ENCODE peak calls at places on chromosome 3, in four cellular contexts. K is endothelial cell of umbilical vein, C is stomach, S is body of pancreas. Z is an unnamed sample.

GRCh38 chr3:36944641-36945270 is at the start of gene TRANK1:
- DNase-seq in K (peak; percentile 35), C (peak; percentile 56), S (peak; percentile 64), Z (peak; percentile 89)

GRCh38 chr3:126355777-126356372 is 1.3 kb downstream of the KLF15 start:
- DNase-seq in K (peak; percentile 90), C (peak; percentile 98), S (peak; percentile 99), Z (peak; percentile 82)

GRCh38 chr3:28317438-28318022 is 31.0 kb upstream of the ZCWPW2 start:
- DNase-seq in K (peak; percentile 47), C (no peak), S (peak; percentile 44), Z (no peak)

GRCh38 chr3:141115752-141116541 is 64.8 kb downstream of the SPSB4 start:
- DNase-seq in K (no peak), C (no peak), S (no peak), Z (no peak)

GRCh38 chr3:138752886-138753285 is 81.8 kb downstream of the PIK3CB start:
- DNase-seq in K (no peak), C (no peak), S (no peak), Z (no peak)

GRCh38 chr3:124927454-124928079 is 7.0 kb downstream of the MUC13 start:
- DNase-seq in K (no peak), C (no peak), S (no peak), Z (no peak)

GRCh38 chr3:141642215-141642614 is 95.9 kb upstream of the RNF7 start:
- DNase-seq in K (no peak), C (no peak), S (no peak), Z (no peak)

GRCh38 chr3:27165348-27165747 is 203.8 kb downstream of the NEK10 start:
- DNase-seq in K (no peak), C (no peak), S (no peak), Z (no peak)

GRCh38 chr3:183301937-183302580 is 49.0 kb downstream of the B3GNT5 start:
- DNase-seq in K (no peak), C (no peak), S (no peak), Z (no peak)

GRCh38 chr3:60076307-60076706 is 1026.5 kb upstream of the CFAP20DC start:
- DNase-seq in K (no peak), C (no peak), S (no peak), Z (no peak)

GRCh38 chr3:10228248-10228950 is 19.9 kb upstream of the TATDN2 start:
- DNase-seq in K (peak; percentile 96), C (no peak), S (peak; percentile 42), Z (no peak)

GRCh38 chr3:31064021-31064420 is 169.6 kb upstream of the GADL1 start:
- DNase-seq in K (no peak), C (no peak), S (no peak), Z (no peak)

GRCh38 chr3:39286771-39287170 is 6.9 kb upstream of the CX3CR1 start:
- DNase-seq in K (no peak), C (no peak), S (no peak), Z (no peak)

GRCh38 chr3:197197334-197197733 is 101.1 kb downstream of the DLG1 start:
- DNase-seq in K (no peak), C (no peak), S (no peak), Z (no peak)

GRCh38 chr3:139764936-139765335 is 87.2 kb upstream of the NMNAT3 start:
- DNase-seq in K (no peak), C (no peak), S (no peak), Z (no peak)

GRCh38 chr3:106829206-106829605 is 548.0 kb upstream of the CCDC54 start:
- DNase-seq in K (no peak), C (no peak), S (no peak), Z (no peak)

GRCh38 chr3:103385991-103386390 is 951.2 kb downstream of the ZPLD1 start:
- DNase-seq in K (no peak), C (no peak), S (no peak), Z (no peak)

GRCh38 chr3:192928720-192929119 is 11.1 kb upstream of the MB21D2 start:
- DNase-seq in K (no peak), C (no peak), S (peak; percentile 13), Z (no peak)

DNA sequence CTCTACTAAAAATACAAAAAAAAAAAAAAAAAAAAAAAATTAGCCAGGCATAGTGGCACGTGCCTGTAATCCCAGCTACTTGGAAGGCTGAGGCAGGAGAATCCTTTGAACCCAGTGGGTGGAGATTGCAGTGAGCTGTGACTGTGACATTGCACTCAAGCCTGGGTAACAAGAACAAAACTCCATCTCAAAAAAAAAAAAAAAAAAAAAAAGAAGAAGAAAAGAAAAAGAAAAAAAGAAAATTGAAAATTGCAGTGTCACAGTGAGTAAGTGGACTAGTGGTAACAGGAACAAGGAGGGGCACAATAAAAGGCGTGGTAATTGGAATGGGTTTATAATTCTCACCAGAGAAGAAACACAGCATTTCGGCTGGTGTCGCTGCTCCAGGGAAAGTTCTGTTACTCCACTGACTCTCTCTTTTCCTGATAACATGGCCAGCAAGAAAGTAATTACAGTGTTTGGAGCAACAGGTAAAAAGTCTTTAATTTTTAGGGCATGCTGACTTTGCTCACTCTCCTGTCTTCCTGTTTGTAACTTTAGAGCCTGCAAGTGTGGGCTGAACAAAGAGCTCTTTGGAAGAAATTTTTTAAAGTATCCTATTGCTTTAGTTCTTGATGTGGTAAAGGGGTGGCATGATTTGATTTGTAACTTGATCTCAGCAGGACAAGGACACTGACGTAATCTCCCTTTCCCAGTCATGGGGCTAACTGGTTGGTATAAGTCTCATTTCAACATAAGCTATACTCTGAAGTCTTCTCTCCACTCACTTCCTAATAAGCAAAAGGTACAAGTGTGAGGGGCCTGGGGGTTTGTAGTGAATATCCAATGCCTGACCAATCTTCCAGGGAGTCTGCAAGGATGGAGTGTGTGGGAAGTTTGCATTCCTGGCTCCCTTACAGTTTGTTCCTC is 22.0 kb upstream of the TRA2B start:
- DNase-seq in K (peak; percentile 7), C (no peak), S (peak; percentile 70), Z (no peak)
- H3K4me3 ChIP-seq in K (no peak overlapping the region), C (peak overlapping the region; percentile 20), S (no peak overlapping the region), Z (peak overlapping the region; percentile 36)

GRCh38 chr3:53255775-53256703 is at the start of gene TKT:
- DNase-seq in K (peak; percentile 84), C (peak; percentile 92), S (peak; percentile 90), Z (peak; percentile 94)
- TF ChIP-seq POLR2A in K (peak; percentile 91), C (no peak), S (peak; percentile 65), Z (peak; percentile 61)

GRCh38 chr3:72393455-72393854 is 454.8 kb downstream of the SHQ1 start:
- DNase-seq in K (no peak), C (no peak), S (no peak), Z (no peak)
- H3K4me1 ChIP-seq in K (no peaks in the 10 kb centered on the region), C (peaks cover 70% of the 10 kb centered on the region), S (peaks cover 18% of the 10 kb centered on the region), Z (peaks cover 15% of the 10 kb centered on the region)

DNA sequence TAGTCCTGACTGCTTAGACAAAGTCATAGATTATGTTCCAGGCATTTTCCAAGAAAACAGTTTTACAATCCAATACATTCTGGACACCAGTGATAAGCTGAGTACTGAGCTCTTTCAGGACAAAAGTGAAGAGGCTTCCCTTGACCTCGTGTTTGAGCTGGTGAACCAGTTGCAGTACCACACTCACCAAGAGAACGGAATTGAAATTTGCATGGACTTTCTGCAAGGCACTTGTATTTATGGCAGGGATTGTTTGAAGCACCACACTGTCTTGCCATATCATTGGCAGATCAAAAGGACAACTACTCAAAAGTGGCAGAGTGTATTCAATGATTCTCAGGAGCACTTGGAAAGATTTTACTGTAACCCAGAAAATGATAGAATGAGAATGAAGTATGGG is 3.8 kb downstream of the TIPARP start:
- DNase-seq in K (no peak), C (no peak), S (no peak), Z (no peak)
- H3K4me3 ChIP-seq in K (no peak overlapping the region), C (peak overlapping the region; percentile 81), S (no peak overlapping the region), Z (no peak overlapping the region)

DNA sequence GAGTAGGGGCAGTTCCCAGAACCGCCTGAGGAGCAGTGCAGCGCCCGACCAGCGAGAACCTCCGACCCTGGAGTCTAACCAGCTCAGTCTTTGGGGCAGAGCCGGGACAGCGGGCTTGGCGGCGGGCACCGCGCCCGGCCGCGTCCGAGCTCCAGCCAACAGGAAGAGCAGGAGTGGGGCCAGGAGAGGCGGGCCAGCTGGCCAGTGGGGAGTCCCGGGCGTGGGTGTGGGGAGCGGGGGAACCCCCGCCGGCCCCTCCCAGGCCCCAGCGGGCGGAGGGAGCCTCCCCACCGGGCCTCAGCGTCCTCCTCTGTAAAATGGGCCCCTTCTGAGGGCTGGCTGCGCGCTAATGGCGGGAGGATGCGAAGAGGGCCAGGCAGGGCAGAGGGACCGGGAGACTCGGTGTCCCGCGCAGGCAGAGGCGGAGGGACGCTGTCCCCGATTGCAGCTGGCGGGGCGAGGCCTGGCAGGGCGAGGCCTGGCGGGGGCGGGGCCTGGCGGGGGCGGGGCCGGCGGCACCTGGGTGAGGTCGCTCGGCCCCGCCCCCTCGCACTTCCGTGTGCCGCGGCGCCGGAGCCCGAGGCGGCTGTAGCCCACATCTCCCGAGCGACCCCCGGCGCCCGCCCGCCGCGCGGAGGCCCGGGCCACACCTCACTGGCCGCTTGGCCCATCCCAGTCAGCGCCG is at the start of gene PRKCD:
- DNase-seq in K (peak; percentile 78), C (peak; percentile 91), S (peak; percentile 94), Z (peak; percentile 94)
- TF ChIP-seq POLR2A in K (peak; percentile 32), C (no peak), S (peak; percentile 86), Z (peak; percentile 73)

GRCh38 chr3:150877303-150877702 is 27.9 kb downstream of the MINDY4B start:
- DNase-seq in K (no peak), C (no peak), S (no peak), Z (no peak)

GRCh38 chr3:150876866-150877265 is 28.4 kb downstream of the MINDY4B start:
- DNase-seq in K (no peak), C (no peak), S (no peak), Z (no peak)

GRCh38 chr3:150875548-150875947 is 29.7 kb downstream of the MINDY4B start:
- DNase-seq in K (no peak), C (no peak), S (no peak), Z (no peak)

GRCh38 chr3:150879141-150879540 is 26.1 kb downstream of the MINDY4B start:
- DNase-seq in K (no peak), C (no peak), S (no peak), Z (no peak)

GRCh38 chr3:150878290-150878689 is 26.9 kb downstream of the MINDY4B start:
- DNase-seq in K (no peak), C (no peak), S (no peak), Z (no peak)
- H3K4me1 ChIP-seq in K (no peaks in the 10 kb centered on the region), C (no peaks in the 10 kb centered on the region), S (peaks cover 3% of the 10 kb centered on the region), Z (no peaks in the 10 kb centered on the region)

GRCh38 chr3:3799173-3800075 is at the start of gene LRRN1:
- DNase-seq in K (no peak), C (peak; percentile 76), S (peak; percentile 71), Z (peak; percentile 76)
- H3K4me3 ChIP-seq in K (no peak within 1 kb of the TSS), C (peak within 1 kb of the TSS; percentile 77), S (peak within 1 kb of the TSS; percentile 50), Z (peak within 1 kb of the TSS; percentile 36)

Z was measured in Peyer's patch.